ENCODE peak calls at places on chromosomes 6 and 20, in six cellular contexts. T, J, B, U, Y and H are unnamed samples.

GRCh38 chr20:35320396-35321126 is 28.3 kb upstream of the FAM83C start:
- DNase-seq in T (no peak), J (no peak), B (no peak), U (no peak), Y (peak), H (peak)

GRCh38 chr6:161701051-161701450 is 427.2 kb upstream of the AGPAT4 start:
- DNase-seq in T (no peak), J (no peak), B (no peak), U (no peak), Y (no peak), H (no peak)

GRCh38 chr6:82619573-82619972 is 256.0 kb downstream of the TPBG start:
- DNase-seq in T (no peak), J (no peak), B (no peak), U (no peak), Y (no peak), H (no peak)

GRCh38 chr6:118869350-118869749 is 24.6 kb upstream of the ASF1A start:
- DNase-seq in T (no peak), J (no peak), B (no peak), U (no peak), Y (no peak), H (no peak)

GRCh38 chr20:48957053-48957481 is 35.6 kb downstream of the ARFGEF2 start:
- DNase-seq in T (no peak), J (no peak), B (no peak), U (no peak), Y (peak), H (no peak)

GRCh38 chr20:25017257-25017803 is 24.8 kb upstream of the APMAP start:
- DNase-seq in T (no peak), J (no peak), B (no peak), U (no peak), Y (peak), H (peak)

GRCh38 chr6:13427838-13428527 is 59.4 kb downstream of the GFOD1 start:
- DNase-seq in T (no peak), J (no peak), B (no peak), U (peak), Y (peak), H (no peak)

GRCh38 chr6:37514377-37514776 is 14.7 kb upstream of the CCDC167 start:
- DNase-seq in T (no peak), J (no peak), B (no peak), U (no peak), Y (peak), H (no peak)

GRCh38 chr6:110581682-110582081 is 105.3 kb upstream of the SLC22A16 start:
- DNase-seq in T (no peak), J (no peak), B (no peak), U (no peak), Y (peak), H (no peak)

GRCh38 chr6:10558575-10558974 is 37.4 kb downstream of the GCNT2 start:
- DNase-seq in T (peak), J (no peak), B (no peak), U (no peak), Y (peak), H (peak)

GRCh38 chr6:41568585-41569384 is 22.6 kb downstream of the FOXP4 start:
- DNase-seq in T (no peak), J (no peak), B (no peak), U (no peak), Y (no peak), H (peak)

GRCh38 chr6:154478691-154479090 is 31.8 kb downstream of the CNKSR3 start:
- DNase-seq in T (no peak), J (no peak), B (no peak), U (no peak), Y (no peak), H (no peak)

GRCh38 chr6:126188271-126188909 is 151.5 kb upstream of the CENPW start:
- DNase-seq in T (no peak), J (no peak), B (peak), U (no peak), Y (no peak), H (no peak)

GRCh38 chr6:107219851-107220250 is 104.5 kb upstream of the BEND3 start:
- DNase-seq in T (no peak), J (no peak), B (no peak), U (no peak), Y (no peak), H (no peak)

GRCh38 chr6:42281016-42281533 is 63.4 kb upstream of the MRPS10 start:
- DNase-seq in T (no peak), J (no peak), B (no peak), U (no peak), Y (no peak), H (no peak)

GRCh38 chr6:139514819-139515218 is 140.4 kb upstream of the CITED2 start:
- DNase-seq in T (no peak), J (no peak), B (no peak), U (no peak), Y (peak), H (no peak)

GRCh38 chr20:25054995-25055629 is 2.8 kb downstream of the ACSS1 start:
- DNase-seq in T (no peak), J (no peak), B (no peak), U (no peak), Y (no peak), H (no peak)

GRCh38 chr20:44028868-44029847 is 114.5 kb downstream of the TOX2 start:
- DNase-seq in T (no peak), J (no peak), B (no peak), U (no peak), Y (peak), H (peak)

GRCh38 chr20:14853079-14853478 is 515.7 kb upstream of the FLRT3 start:
- DNase-seq in T (no peak), J (no peak), B (no peak), U (no peak), Y (no peak), H (no peak)

GRCh38 chr6:144493035-144493910 is 208.1 kb downstream of the UTRN start:
- DNase-seq in T (no peak), J (no peak), B (no peak), U (no peak), Y (no peak), H (no peak)

GRCh38 chr6:90082847-90083246 is 188.6 kb downstream of the GJA10 start:
- DNase-seq in T (no peak), J (no peak), B (no peak), U (no peak), Y (no peak), H (no peak)